ENCODE peak calls at places on chromosomes 13 and 19, in five cellular contexts. One of them, this sample, is unnamed.

GRCh38 chr19:42076375-42076944 is 494 bp downstream of the ZNF574 start:
- DNase-seq in choroid plexus epithelial cell: no peak
- DNase-seq in iris pigment epithelial cell: no peak
- DNase-seq in glutamatergic neuron: peak
- DNase-seq in cardiac muscle cell: no peak
- DNase-seq in this sample: no peak

GRCh38 chr13:45255253-45255987 is 54.6 kb upstream of the KCTD4 start:
- DNase-seq in choroid plexus epithelial cell: no peak
- DNase-seq in iris pigment epithelial cell: no peak
- DNase-seq in glutamatergic neuron: no peak
- DNase-seq in cardiac muscle cell: no peak
- DNase-seq in this sample: no peak

GRCh38 chr13:80529734-80530133 is 188.8 kb upstream of the SPRY2 start:
- DNase-seq in choroid plexus epithelial cell: peak
- DNase-seq in iris pigment epithelial cell: peak
- DNase-seq in glutamatergic neuron: no peak
- DNase-seq in cardiac muscle cell: no peak
- DNase-seq in this sample: no peak

GRCh38 chr13:109204657-109205056 is 575.2 kb downstream of the MYO16 start:
- DNase-seq in choroid plexus epithelial cell: no peak
- DNase-seq in iris pigment epithelial cell: no peak
- DNase-seq in glutamatergic neuron: no peak
- DNase-seq in cardiac muscle cell: no peak
- DNase-seq in this sample: no peak

GRCh38 chr19:4390017-4390861 is 10.1 kb downstream of the SH3GL1 start:
- DNase-seq in choroid plexus epithelial cell: peak
- DNase-seq in iris pigment epithelial cell: peak
- DNase-seq in glutamatergic neuron: no peak
- DNase-seq in cardiac muscle cell: peak
- DNase-seq in this sample: peak

GRCh38 chr13:23695711-23696512 is 125.7 kb downstream of the TNFRSF19 start:
- DNase-seq in choroid plexus epithelial cell: no peak
- DNase-seq in iris pigment epithelial cell: no peak
- DNase-seq in glutamatergic neuron: peak
- DNase-seq in cardiac muscle cell: peak
- DNase-seq in this sample: no peak

GRCh38 chr19:51784922-51785690 is 9.9 kb upstream of the FPR3 start:
- DNase-seq in choroid plexus epithelial cell: peak
- DNase-seq in iris pigment epithelial cell: peak
- DNase-seq in glutamatergic neuron: no peak
- DNase-seq in cardiac muscle cell: peak
- DNase-seq in this sample: no peak

GRCh38 chr19:16037424-16038195 is 38.7 kb upstream of the TPM4 start:
- DNase-seq in choroid plexus epithelial cell: no peak
- DNase-seq in iris pigment epithelial cell: no peak
- DNase-seq in glutamatergic neuron: no peak
- DNase-seq in cardiac muscle cell: no peak
- DNase-seq in this sample: no peak

GRCh38 chr19:11652492-11652891 is 55.2 kb downstream of the ZNF627 start:
- DNase-seq in choroid plexus epithelial cell: no peak
- DNase-seq in iris pigment epithelial cell: no peak
- DNase-seq in glutamatergic neuron: no peak
- DNase-seq in cardiac muscle cell: no peak
- DNase-seq in this sample: no peak

GRCh38 chr19:36254848-36255247 is 39.9 kb downstream of the ZNF146 start:
- DNase-seq in choroid plexus epithelial cell: no peak
- DNase-seq in iris pigment epithelial cell: no peak
- DNase-seq in glutamatergic neuron: no peak
- DNase-seq in cardiac muscle cell: no peak
- DNase-seq in this sample: no peak

GRCh38 chr19:41351339-41352245 is 2.1 kb downstream of the TGFB1 start:
- DNase-seq in choroid plexus epithelial cell: peak
- DNase-seq in iris pigment epithelial cell: peak
- DNase-seq in glutamatergic neuron: peak
- DNase-seq in cardiac muscle cell: peak
- DNase-seq in this sample: peak

GRCh38 chr13:76882431-76882830 is 3.8 kb downstream of the KCTD12 start:
- DNase-seq in choroid plexus epithelial cell: peak
- DNase-seq in iris pigment epithelial cell: peak
- DNase-seq in glutamatergic neuron: no peak
- DNase-seq in cardiac muscle cell: peak
- DNase-seq in this sample: no peak

This sample was measured in IMR-90.